ENCODE peak calls at places on chromosomes 4 and X, in eight cellular contexts. I, O, V, X, C, D, Y and L are unnamed samples. For H3K4me1, the result is how much of the 10 kb centered on the place peaks cover.

GRCh38 chr4:10623241-10623640 is 61.3 kb downstream of the CLNK start:
- DNase-seq in I (no peak), O (no peak), V (no peak), X (no peak), C (no peak), D (no peak), Y (no peak), L (no peak)

GRCh38 chr4:3267576-3268394 is 18.8 kb downstream of the MSANTD1 start:
- DNase-seq in I (no peak), O (no peak), V (no peak), X (no peak), C (peak), D (no peak), Y (no peak), L (peak)

GRCh38 chr4:25674386-25674785 is 18.7 kb downstream of the SLC34A2 start:
- DNase-seq in I (no peak), O (no peak), V (no peak), X (no peak), C (no peak), D (no peak), Y (no peak), L (no peak)

GRCh38 chr4:73989928-73990327 is 1.9 kb upstream of the PPBP start:
- DNase-seq in I (no peak), O (no peak), V (no peak), X (no peak), C (no peak), D (no peak), Y (no peak), L (no peak)

GRCh38 chrX:41688154-41688553 is 619 bp upstream of the GPR34 start:
- DNase-seq in I (no peak), O (no peak), V (no peak), X (no peak), C (no peak), D (no peak), Y (no peak), L (no peak)

GRCh38 chrX:74421181-74422028 is at the start of gene SLC16A2:
- DNase-seq in I (peak), O (no peak), V (no peak), X (no peak), C (peak), D (peak), Y (peak), L (peak)

GRCh38 chrX:72142094-72142843 is 10.6 kb upstream of the RTL5 start:
- DNase-seq in I (no peak), O (no peak), V (no peak), X (no peak), C (no peak), D (no peak), Y (no peak), L (no peak)

GRCh38 chrX:19839770-19840254 is 47.6 kb downstream of the SH3KBP1 start:
- DNase-seq in I (no peak), O (no peak), V (no peak), X (peak), C (no peak), D (no peak), Y (no peak), L (no peak)

GRCh38 chrX:67544281-67544680 is 460 bp downstream of the AR start:
- DNase-seq in I (no peak), O (no peak), V (no peak), X (no peak), C (peak), D (no peak), Y (no peak), L (no peak)

GRCh38 chrX:104370089-104370488 is 115.4 kb upstream of the ESX1 start:
- DNase-seq in I (no peak), O (no peak), V (peak), X (no peak), C (no peak), D (peak), Y (no peak), L (no peak)

GRCh38 chrX:773292-774025 is 142.9 kb downstream of the SHOX start:
- DNase-seq in I (no peak), O (no peak), V (no peak), X (no peak), C (peak), D (no peak), Y (no peak), L (no peak)

GRCh38 chrX:153411255-153411987 is at the start of gene ZFP92:
- DNase-seq in I (no peak), O (no peak), V (no peak), X (no peak), C (peak), D (no peak), Y (peak), L (no peak)

GRCh38 chr4:82293304-82293703 is 80.5 kb downstream of the HNRNPD start:
- DNase-seq in I (no peak), O (no peak), V (no peak), X (peak), C (no peak), D (no peak), Y (no peak), L (no peak)

GRCh38 chrX:136176399-136176825 is 29.1 kb downstream of the FHL1 start:
- DNase-seq in I (no peak), O (no peak), V (no peak), X (no peak), C (no peak), D (no peak), Y (no peak), L (no peak)

GRCh38 chr4:105093975-105094374 is 52.7 kb upstream of the TET2 start:
- DNase-seq in I (no peak), O (no peak), V (no peak), X (no peak), C (no peak), D (no peak), Y (no peak), L (no peak)

GRCh38 chrX:14352511-14352910 is 176.8 kb upstream of the GLRA2 start:
- DNase-seq in I (no peak), O (no peak), V (no peak), X (no peak), C (no peak), D (no peak), Y (no peak), L (no peak)

GRCh38 chrX:63686878-63687714 is 97.9 kb downstream of the ARHGEF9 start:
- DNase-seq in I (no peak), O (peak), V (peak), X (peak), C (no peak), D (peak), Y (no peak), L (no peak)

GRCh38 chrX:74371399-74371798 is 49.9 kb upstream of the SLC16A2 start:
- DNase-seq in I (no peak), O (no peak), V (no peak), X (no peak), C (no peak), D (no peak), Y (no peak), L (no peak)

GRCh38 chr4:140188975-140189374 is 35.0 kb upstream of the MAML3 start:
- DNase-seq in I (no peak), O (no peak), V (no peak), X (no peak), C (no peak), D (no peak), Y (no peak), L (no peak)

GRCh38 chr4:23770011-23770410 is 119.8 kb downstream of the PPARGC1A start:
- DNase-seq in I (no peak), O (no peak), V (no peak), X (no peak), C (no peak), D (no peak), Y (no peak), L (no peak)

GRCh38 chr4:87353592-87353991 is 30.9 kb upstream of the HSD17B13 start:
- DNase-seq in I (no peak), O (peak), V (peak), X (peak), C (no peak), D (no peak), Y (no peak), L (no peak)

GRCh38 chr4:102363033-102363432 is 17.8 kb upstream of the SLC39A8 start:
- DNase-seq in I (no peak), O (no peak), V (no peak), X (no peak), C (no peak), D (no peak), Y (peak), L (no peak)

GRCh38 chrX:20412871-20413486 is 146.3 kb upstream of the RPS6KA3 start:
- DNase-seq in I (no peak), O (no peak), V (no peak), X (no peak), C (peak), D (no peak), Y (peak), L (no peak)

GRCh38 chrX:63657821-63658220 is 127.2 kb downstream of the ARHGEF9 start:
- DNase-seq in I (no peak), O (peak), V (no peak), X (no peak), C (no peak), D (no peak), Y (no peak), L (no peak)

GRCh38 chr4:48290146-48290772 is 20.6 kb upstream of the TEC start:
- DNase-seq in I (no peak), O (no peak), V (peak), X (no peak), C (no peak), D (peak), Y (peak), L (no peak)

GRCh38 chrX:1679238-1679637 is 64.4 kb downstream of the ASMT start:
- DNase-seq in I (no peak), O (no peak), V (no peak), X (no peak), C (no peak), D (no peak), Y (no peak), L (no peak)

GRCh38 chr4:110196206-110196870 is 2.1 kb downstream of the ELOVL6 start:
- DNase-seq in I (no peak), O (no peak), V (peak), X (no peak), C (peak), D (peak), Y (peak), L (no peak)

GRCh38 chrX:153812220-153812619 is 17.8 kb downstream of the SSR4 start:
- DNase-seq in I (no peak), O (no peak), V (no peak), X (no peak), C (no peak), D (no peak), Y (no peak), L (no peak)

GRCh38 chr4:173333658-173334084 is 487 bp downstream of the HMGB2 start:
- DNase-seq in I (peak), O (no peak), V (peak), X (no peak), C (peak), D (peak), Y (peak), L (peak)

GRCh38 chr4:65302145-65302544 is 368.1 kb downstream of the EPHA5 start:
- DNase-seq in I (no peak), O (no peak), V (no peak), X (no peak), C (no peak), D (no peak), Y (no peak), L (no peak)

GRCh38 chr4:158913766-158914165 is 144.9 kb downstream of the FNIP2 start:
- DNase-seq in I (no peak), O (no peak), V (no peak), X (no peak), C (no peak), D (no peak), Y (no peak), L (no peak)

GRCh38 chrX:27863813-27864212 is 56.0 kb downstream of the MAGEB10 start:
- DNase-seq in I (no peak), O (no peak), V (no peak), X (no peak), C (no peak), D (no peak), Y (no peak), L (no peak)

GRCh38 chr4:2256156-2256731 is 5.7 kb downstream of the MXD4 start:
- DNase-seq in I (peak), O (no peak), V (no peak), X (no peak), C (peak), D (no peak), Y (peak), L (peak)
- TF ChIP-seq EP300 in I (no peak), O (no peak), V (no peak), X (no peak), C (no peak), D (no peak), Y (no peak), L (no peak)

GRCh38 chrX:120459313-120459712 is 9.8 kb downstream of the LAMP2 start:
- DNase-seq in I (no peak), O (no peak), V (no peak), X (no peak), C (no peak), D (no peak), Y (no peak), L (no peak)
- H3K4me1 ChIP-seq in I (under half), O (under half), V (under half), X (under half), C (under half), D (under half), Y (under half), L (under half)

GRCh38 chr4:11748169-11748872 is 319.6 kb upstream of the HS3ST1 start:
- DNase-seq in I (no peak), O (no peak), V (no peak), X (no peak), C (no peak), D (no peak), Y (no peak), L (no peak)
- TF ChIP-seq EP300 in I (no peak), O (no peak), V (no peak), X (no peak), C (no peak), D (no peak), Y (no peak), L (no peak)

GRCh38 chr4:183180096-183180495 is 81.0 kb downstream of the WWC2 start:
- DNase-seq in I (no peak), O (no peak), V (no peak), X (no peak), C (no peak), D (no peak), Y (no peak), L (no peak)
- H3K4me1 ChIP-seq in I (under half), O (under half), V (half or more), X (under half), C (under half), D (under half), Y (under half), L (under half)